ENCODE peak calls at places on chromosomes 2 and 18, in eight cellular contexts. Z, L, R, E, O, S, G and Q are unnamed samples.

GRCh38 chr2:22801071-22801470 is 583.9 kb upstream of the KLHL29 start:
- DNase-seq in S (no peak), O (no peak), E (no peak), L (no peak), Z (no peak), R (no peak), G (no peak), Q (no peak)

GRCh38 chr2:8546319-8547283 is 135.3 kb upstream of the ID2 start:
- DNase-seq in E (peak; percentile 67), R (no peak), O (no peak), Z (no peak), G (peak; percentile 38), S (no peak), L (no peak), Q (no peak)

GRCh38 chr2:63790491-63790890 is 51.2 kb upstream of the UGP2 start:
- DNase-seq in S (no peak), G (no peak), Z (no peak), L (no peak), E (no peak), R (no peak), O (no peak), Q (no peak)

GRCh38 chr2:159131267-159131790 is 155.2 kb downstream of the WDSUB1 start:
- DNase-seq in R (no peak), E (no peak), Z (no peak), O (no peak), G (no peak), L (no peak), S (no peak), Q (no peak)

GRCh38 chr2:151363709-151364108 is 6.3 kb downstream of the TNFAIP6 start:
- DNase-seq in S (no peak), O (no peak), G (no peak), R (no peak), E (no peak), Z (no peak), L (no peak), Q (no peak)

GRCh38 chr2:31877008-31877407 is 133.8 kb downstream of the MEMO1 start:
- DNase-seq in Z (no peak), R (no peak), S (no peak), G (no peak), E (no peak), O (no peak), L (no peak), Q (no peak)

GRCh38 chr18:28584726-28585125 is 407.8 kb upstream of the CDH2 start:
- DNase-seq in E (no peak), G (no peak), R (no peak), Z (no peak), S (peak; percentile 2), L (peak; percentile 1), O (no peak), Q (no peak)

GRCh38 chr18:31977270-31977872 is 34.4 kb upstream of the TRAPPC8 start:
- DNase-seq in R (no peak), Z (peak; percentile 8), G (peak; percentile 3), O (peak; percentile 23), E (no peak), L (peak; percentile 5), S (peak; percentile 39), Q (no peak)

GRCh38 chr2:19503915-19504314 is 145.5 kb upstream of the OSR1 start:
- DNase-seq in G (no peak), Z (no peak), R (no peak), O (no peak), S (no peak), E (no peak), L (no peak), Q (no peak)

GRCh38 chr18:33745396-33745795 is 167.4 kb downstream of the ASXL3 start:
- DNase-seq in O (no peak), S (no peak), G (no peak), R (no peak), E (no peak), L (no peak), Z (no peak), Q (no peak)